ENCODE peak calls at places on chromosome 15, in six cellular contexts. V is keratinocyte, J is heart left ventricle, U is fibroblast of lung, T is astrocyte, N is dorsolateral prefrontal cortex. A is an unnamed sample.

GRCh38 chr15:66215811-66216210 is 37.7 kb downstream of the MEGF11 start:
- DNase-seq in J (no peak), U (no peak), V (no peak), T (no peak), N (no peak), A (no peak)

GRCh38 chr15:25568751-25569150 is 129.9 kb upstream of the UBE3A start:
- DNase-seq in J (no peak), V (no peak), T (peak; percentile 4), N (peak; percentile 80), U (no peak), A (no peak)

GRCh38 chr15:45660231-45660979 is 25.6 kb downstream of the SQOR start:
- DNase-seq in V (no peak), T (no peak), U (peak; percentile 31), J (no peak), N (no peak), A (no peak)

GRCh38 chr15:93131485-93132075 is 42.6 kb upstream of the RGMA start:
- DNase-seq in N (peak; percentile 54), U (no peak), J (no peak), V (no peak), T (no peak), A (no peak)

GRCh38 chr15:29050870-29051269 is 165.1 kb downstream of the APBA2 start:
- DNase-seq in U (peak; percentile 20), V (no peak), N (no peak), J (no peak), T (peak; percentile 44), A (peak; percentile 83)

GRCh38 chr15:85006201-85006600 is 24.5 kb downstream of the PDE8A start:
- DNase-seq in N (no peak), T (no peak), V (no peak), J (no peak), U (no peak), A (no peak)

GRCh38 chr15:98878172-98878571 is 129.4 kb downstream of the PGPEP1L start:
- DNase-seq in V (no peak), J (no peak), U (peak; percentile 52), T (peak; percentile 76), N (no peak), A (no peak)

GRCh38 chr15:49227602-49228001 is 57.6 kb downstream of the GALK2 start:
- DNase-seq in T (no peak), V (no peak), J (no peak), U (no peak), N (no peak), A (no peak)

GRCh38 chr15:64213646-64214045 is 50.8 kb upstream of the PPIB start:
- DNase-seq in U (no peak), T (no peak), V (no peak), J (no peak), N (no peak), A (no peak)

GRCh38 chr15:34023932-34024331 is 15.1 kb downstream of the AVEN start:
- DNase-seq in V (no peak), U (no peak), J (no peak), T (peak; percentile 25), N (no peak), A (no peak)

GRCh38 chr15:31472636-31473383 is 146.2 kb downstream of the KLF13 start:
- DNase-seq in T (peak; percentile 32), N (no peak), J (peak; percentile 65), V (no peak), U (peak; percentile 48), A (peak; percentile 68)

GRCh38 chr15:27645672-27646071 is 453.4 kb downstream of the OCA2 start:
- DNase-seq in J (no peak), U (no peak), V (no peak), T (no peak), N (no peak), A (no peak)

GRCh38 chr15:81098884-81099601 is 35.0 kb upstream of the CFAP161 start:
- DNase-seq in T (no peak), N (no peak), U (no peak), V (no peak), J (peak; percentile 54), A (no peak)

GRCh38 chr15:45199136-45199810 is 11.5 kb upstream of the SHF start:
- DNase-seq in N (no peak), T (peak; percentile 8), V (no peak), J (no peak), U (peak; percentile 26), A (no peak)

GRCh38 chr15:81279621-81280051 is 44.3 kb downstream of the STARD5 start:
- DNase-seq in U (no peak), N (no peak), J (no peak), V (no peak), T (no peak), A (peak; percentile 37)

GRCh38 chr15:92494791-92495190 is 101.1 kb downstream of the ST8SIA2 start:
- DNase-seq in T (no peak), N (no peak), U (no peak), V (no peak), J (no peak), A (no peak)

GRCh38 chr15:32030795-32031194 is 480 bp downstream of the CHRNA7 start:
- DNase-seq in N (no peak), U (peak; percentile 1), J (no peak), T (no peak), V (no peak), A (no peak)

GRCh38 chr15:91126080-91126479 is 26.0 kb downstream of the SV2B start:
- DNase-seq in T (no peak), N (no peak), J (no peak), V (no peak), U (no peak), A (no peak)

GRCh38 chr15:55221090-55222011 is 24.6 kb upstream of the RSL24D1 start:
- DNase-seq in U (peak; percentile 97), N (no peak), T (peak; percentile 94), V (no peak), J (no peak), A (peak; percentile 74)

GRCh38 chr15:100008258-100008657 is 275.0 kb upstream of the LYSMD4 start:
- DNase-seq in T (no peak), N (no peak), V (peak; percentile 7), U (no peak), J (no peak), A (no peak)

GRCh38 chr15:64466408-64467116 is 6.2 kb downstream of the ZNF609 start:
- DNase-seq in U (no peak), V (no peak), J (no peak), N (no peak), T (no peak), A (no peak)

GRCh38 chr15:31387483-31388118 is 61.0 kb downstream of the KLF13 start:
- DNase-seq in T (peak; percentile 35), J (peak; percentile 77), V (no peak), U (no peak), N (peak; percentile 22), A (no peak)

GRCh38 chr15:57376695-57377477 is 581 bp downstream of the CGNL1 start:
- DNase-seq in J (peak; percentile 65), U (no peak), V (no peak), T (no peak), N (no peak), A (no peak)

GRCh38 chr15:75836953-75837321 is 6.3 kb upstream of the UBE2Q2 start:
- DNase-seq in T (peak; percentile 84), J (no peak), V (no peak), U (peak; percentile 76), N (no peak), A (peak; percentile 86)

GRCh38 chr15:95263751-95264150 is 1032.4 kb downstream of the MCTP2 start:
- DNase-seq in T (no peak), N (no peak), U (no peak), J (no peak), V (no peak), A (no peak)

GRCh38 chr15:31235298-31236183 is 91.1 kb upstream of the KLF13 start:
- DNase-seq in U (peak; percentile 44), V (no peak), J (peak; percentile 85), N (peak; percentile 31), T (peak; percentile 30), A (peak; percentile 8)

GRCh38 chr15:63366451-63366850 is 15.2 kb downstream of the CA12 start:
- DNase-seq in T (peak; percentile 67), N (no peak), V (no peak), U (peak; percentile 43), J (no peak), A (no peak)

GRCh38 chr15:85625856-85626255 is 168.9 kb downstream of the KLHL25 start:
- DNase-seq in T (peak; percentile 93), U (peak; percentile 94), N (no peak), V (no peak), J (no peak), A (no peak)

GRCh38 chr15:53535886-53536285 is 223.6 kb downstream of the WDR72 start:
- DNase-seq in N (no peak), J (no peak), T (no peak), V (no peak), U (no peak), A (no peak)

GRCh38 chr15:49225572-49226281 is 55.7 kb downstream of the GALK2 start:
- DNase-seq in V (no peak), U (peak; percentile 54), J (peak; percentile 47), T (peak; percentile 20), N (no peak), A (peak; percentile 43)

GRCh38 chr15:34799149-34799824 is 3.9 kb upstream of the ACTC1 start:
- DNase-seq in J (peak; percentile 85), U (peak; percentile 29), N (peak; percentile 38), V (no peak), T (no peak), A (no peak)

GRCh38 chr15:47551079-47551478 is 166.2 kb upstream of the SEMA6D start:
- DNase-seq in N (no peak), J (no peak), U (no peak), V (no peak), T (no peak), A (no peak)
- TF ChIP-seq CTCF in N (peak; percentile 38), J (no peak), U (no peak), V (no peak), T (no peak), A (peak; percentile 42)

GRCh38 chr15:88616240-88616639 is 4.9 kb upstream of the AEN start:
- DNase-seq in T (no peak), N (no peak), U (no peak), V (no peak), J (no peak), A (no peak)

GRCh38 chr15:88617031-88617722 is 4.0 kb upstream of the AEN start:
- DNase-seq in N (no peak), V (no peak), T (no peak), J (no peak), U (no peak), A (no peak)

GRCh38 chr15:88617790-88618189 is 3.4 kb upstream of the AEN start:
- DNase-seq in U (no peak), V (no peak), J (no peak), N (no peak), T (no peak), A (no peak)

GRCh38 chr15:88619796-88620195 is 1.3 kb upstream of the AEN start:
- DNase-seq in T (no peak), V (no peak), J (no peak), U (no peak), N (no peak), A (no peak)

GRCh38 chr15:88618686-88619085 is 2.5 kb upstream of the AEN start:
- DNase-seq in V (no peak), T (no peak), U (no peak), N (no peak), J (no peak), A (no peak)
- H3K4me3 ChIP-seq in V (no peak overlapping the region), T (no peak overlapping the region), U (no peak overlapping the region), N (no peak overlapping the region), J (no peak overlapping the region), A (no peak overlapping the region)

GRCh38 chr15:72202801-72203506 is 5.4 kb upstream of the GRAMD2A start:
- DNase-seq in J (no peak), T (no peak), U (no peak), V (no peak), N (no peak), A (no peak)
- H3K27ac ChIP-seq in J (peak overlapping the region; percentile 78), T (peak overlapping the region; percentile 14), U (peak overlapping the region; percentile 63), V (peak overlapping the region; percentile 86), N (peak overlapping the region; percentile 51), A (no peak overlapping the region)

GRCh38 chr15:96353931-96354730 is 23.6 kb downstream of the NR2F2 start:
- DNase-seq in V (no peak), T (no peak), N (no peak), U (peak; percentile 73), J (peak; percentile 85), A (peak; percentile 62)
- TF ChIP-seq CTCF in V (peak; percentile 27), T (peak; percentile 39), N (no peak), U (peak; percentile 62), J (peak; percentile 24), A (peak; percentile 89)

A was measured in brain microvascular endothelial cell.